ENCODE peak calls at places on chromosomes 7 and 10, in seven cellular contexts. U, Z, J, K, G, W and R are unnamed samples.

GRCh38 chr7:134460000-134460399 is 1.1 kb upstream of the AKR1B1 start:
- DNase-seq in G (peak; percentile 59), K (no peak), J (no peak), Z (no peak), U (no peak), W (no peak), R (no peak)

GRCh38 chr7:146185844-146186243 is 69.2 kb downstream of the CNTNAP2 start:
- DNase-seq in U (no peak), K (no peak), G (peak; percentile 48), J (no peak), Z (no peak), W (no peak), R (no peak)

GRCh38 chr10:27893320-27894014 is 105.4 kb downstream of the ODAD2 start:
- DNase-seq in W (no peak), G (no peak), J (no peak), Z (no peak), K (no peak), U (no peak), R (peak; percentile 77)

GRCh38 chr10:59720377-59720776 is 10.7 kb upstream of the SLC16A9 start:
- DNase-seq in J (no peak), Z (no peak), W (no peak), G (no peak), K (no peak), U (no peak), R (no peak)

GRCh38 chr10:103895458-103896186 is 22.4 kb downstream of the STN1 start:
- DNase-seq in J (no peak), Z (no peak), K (no peak), W (no peak), U (no peak), G (peak; percentile 61), R (no peak)

GRCh38 chr7:39712746-39713145 is 89.4 kb downstream of the RALA start:
- DNase-seq in U (no peak), J (no peak), W (no peak), G (no peak), K (no peak), Z (no peak), R (no peak)

GRCh38 chr7:48537561-48537960 is 366.3 kb downstream of the ABCA13 start:
- DNase-seq in J (no peak), G (no peak), K (no peak), Z (no peak), U (no peak), W (no peak), R (peak; percentile 16)

GRCh38 chr10:42646692-42647640 is 8.6 kb upstream of the ZNF33B start:
- DNase-seq in W (no peak), U (no peak), Z (no peak), G (no peak), J (no peak), K (no peak), R (no peak)

GRCh38 chr7:156725982-156726381 is 85.4 kb downstream of the RNF32 start:
- DNase-seq in K (no peak), Z (no peak), G (no peak), J (no peak), W (no peak), U (no peak), R (no peak)

GRCh38 chr7:24948739-24949138 is 31.2 kb downstream of the OSBPL3 start:
- DNase-seq in U (no peak), K (no peak), W (no peak), J (no peak), G (peak; percentile 50), Z (no peak), R (no peak)

GRCh38 chr10:48289652-48290238 is 15.2 kb upstream of the FRMPD2 start:
- DNase-seq in K (peak; percentile 18), G (peak; percentile 63), J (no peak), U (peak; percentile 48), W (peak; percentile 73), Z (peak; percentile 13), R (no peak)

GRCh38 chr7:107700570-107700969 is 39.9 kb downstream of the SLC26A4 start:
- DNase-seq in K (no peak), Z (no peak), J (no peak), G (no peak), U (no peak), W (no peak), R (no peak)

GRCh38 chr7:102028206-102028826 is 210.9 kb downstream of the CUX1 start:
- DNase-seq in U (no peak), Z (peak; percentile 11), G (no peak), W (no peak), J (no peak), K (no peak), R (no peak)

GRCh38 chr7:114789942-114790341 is 132.0 kb upstream of the MDFIC start:
- DNase-seq in K (no peak), U (no peak), Z (no peak), J (no peak), G (peak; percentile 92), W (no peak), R (peak; percentile 12)

GRCh38 chr10:88270871-88271713 is 312.0 kb downstream of the RNLS start:
- DNase-seq in K (peak; percentile 42), Z (peak; percentile 25), G (peak; percentile 73), U (no peak), J (no peak), W (no peak), R (no peak)

GRCh38 chr7:128422856-128423255 is 13.1 kb upstream of the IMPDH1 start:
- DNase-seq in U (no peak), G (no peak), K (no peak), Z (no peak), J (no peak), W (no peak), R (no peak)

GRCh38 chr7:41238851-41239331 is 464.0 kb downstream of the INHBA start:
- DNase-seq in J (no peak), K (no peak), U (no peak), G (peak; percentile 11), W (no peak), Z (no peak), R (no peak)

GRCh38 chr10:49177391-49178355 is 10.5 kb downstream of the TMEM273 start:
- DNase-seq in W (no peak), Z (no peak), U (no peak), K (no peak), G (peak; percentile 71), J (peak; percentile 38), R (peak; percentile 83)

GRCh38 chr7:44150966-44151678 is 10.0 kb upstream of the MYL7 start:
- DNase-seq in W (peak; percentile 15), U (no peak), J (peak; percentile 6), K (no peak), Z (no peak), G (no peak), R (no peak)

GRCh38 chr10:33335800-33336605 is 1.5 kb upstream of the NRP1 start:
- DNase-seq in K (no peak), W (peak; percentile 70), J (peak; percentile 56), Z (no peak), U (no peak), G (peak; percentile 57), R (peak; percentile 55)

GRCh38 chr10:33334839-33335549 is 527 bp upstream of the NRP1 start:
- DNase-seq in U (peak; percentile 60), Z (peak; percentile 25), W (peak; percentile 88), J (peak; percentile 87), K (peak; percentile 4), G (peak; percentile 89), R (no peak)

GRCh38 chr10:33335550-33335799 is 1.0 kb upstream of the NRP1 start:
- DNase-seq in W (no peak), K (no peak), U (no peak), G (no peak), Z (no peak), J (no peak), R (no peak)

GRCh38 chr10:33336606-33337334 is 2.3 kb upstream of the NRP1 start:
- DNase-seq in G (peak; percentile 59), W (peak; percentile 74), Z (no peak), J (peak; percentile 38), U (no peak), K (no peak), R (no peak)

GRCh38 chr10:33337335-33337854 is 2.9 kb upstream of the NRP1 start:
- DNase-seq in U (no peak), W (no peak), Z (no peak), K (no peak), J (peak; percentile 45), G (peak; percentile 91), R (no peak)
- H3K4me3 ChIP-seq in U (peak overlapping the region; percentile 51), W (peak overlapping the region; percentile 92), Z (no peak overlapping the region), K (no peak overlapping the region), J (peak overlapping the region; percentile 67), G (peak overlapping the region; percentile 94), R (peak overlapping the region; percentile 95)

GRCh38 chr10:117284726-117285494 is 44.0 kb downstream of the SLC18A2 start:
- DNase-seq in W (no peak), Z (no peak), K (no peak), G (no peak), J (no peak), U (no peak), R (no peak)
- H3K4me3 ChIP-seq in W (no peak overlapping the region), Z (no peak overlapping the region), K (no peak overlapping the region), G (no peak overlapping the region), J (no peak overlapping the region), U (no peak overlapping the region), R (no peak overlapping the region)

DNA sequence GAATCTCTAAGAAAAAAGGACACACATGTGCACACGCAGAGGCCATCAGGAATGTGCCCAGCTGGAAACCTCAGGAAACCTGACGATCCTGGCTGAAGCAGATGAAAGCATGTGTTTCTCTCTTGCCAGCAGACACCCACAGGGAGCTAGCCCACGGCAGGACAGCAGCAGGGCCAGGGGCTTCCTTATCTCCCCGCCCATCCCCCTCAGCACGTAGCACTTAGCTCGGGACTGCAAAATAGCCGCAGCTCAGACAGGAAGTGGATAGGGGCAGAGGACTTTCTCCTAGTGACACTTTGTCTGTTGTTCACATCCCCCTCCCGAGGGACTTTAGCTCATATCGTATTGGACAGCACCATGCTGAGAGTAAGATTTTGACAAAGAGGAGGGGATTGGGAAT is 63.9 kb downstream of the MKI67 start:
- DNase-seq in K (peak; percentile 4), Z (no peak), J (no peak), G (peak; percentile 18), W (peak; percentile 55), U (no peak), R (no peak)
- H3K4me3 ChIP-seq in K (peak overlapping the region; percentile 78), Z (peak overlapping the region; percentile 52), J (no peak overlapping the region), G (no peak overlapping the region), W (no peak overlapping the region), U (no peak overlapping the region), R (no peak overlapping the region)

DNA sequence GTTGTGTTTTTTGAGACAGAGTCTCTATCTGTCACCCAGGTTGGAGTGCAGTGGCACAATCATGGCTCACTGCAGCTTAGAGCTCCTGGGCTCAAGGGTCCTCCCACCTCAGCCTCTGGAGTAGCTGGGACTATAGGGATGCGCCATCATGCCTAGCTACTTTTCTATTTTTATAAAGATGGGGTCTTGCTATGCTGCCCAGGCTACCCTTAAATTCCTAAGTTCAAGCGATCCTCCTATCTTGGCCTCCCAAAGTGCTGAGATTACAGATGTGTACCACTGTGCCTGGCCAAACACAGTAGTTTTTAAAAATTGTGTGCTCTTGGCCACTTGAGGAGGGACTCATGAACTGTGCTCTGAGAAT is 10.6 kb upstream of the TLX1 start:
- DNase-seq in W (no peak), U (no peak), J (no peak), G (no peak), Z (no peak), K (no peak), R (no peak)
- H3K4me3 ChIP-seq in W (no peak overlapping the region), U (peak overlapping the region; percentile 45), J (no peak overlapping the region), G (no peak overlapping the region), Z (peak overlapping the region; percentile 87), K (peak overlapping the region; percentile 76), R (no peak overlapping the region)

GRCh38 chr7:66970310-66970709 is 25.1 kb downstream of the SBDS start:
- DNase-seq in Z (no peak), G (no peak), K (no peak), J (no peak), W (no peak), U (no peak), R (no peak)
- H3K4me3 ChIP-seq in Z (no peak overlapping the region), G (no peak overlapping the region), K (no peak overlapping the region), J (no peak overlapping the region), W (no peak overlapping the region), U (no peak overlapping the region), R (no peak overlapping the region)